ENCODE peak calls at places on chromosome 19, in nine cellular contexts. G is fibroblast of lung; X is ovary; T is AG04450; I is CD8-positive, alpha-beta T cell; N is LNCaP clone FGC; S is stomach; V is fibroblast of pulmonary artery; E is psoas muscle. L is an unnamed sample.

GRCh38 chr19:48737360-48737998 is 2.9 kb downstream of the RASIP1 start:
- DNase-seq in G (no peak), X (peak), T (no peak), I (no peak), N (no peak), S (peak), V (no peak), E (no peak), L (no peak)

GRCh38 chr19:2394054-2394668 is 33.2 kb downstream of the TIMM13 start:
- DNase-seq in G (no peak), X (no peak), T (no peak), I (peak), N (no peak), S (no peak), V (no peak), E (no peak), L (no peak)

GRCh38 chr19:23906835-23907234 is 7.9 kb upstream of the ZNF726 start:
- DNase-seq in G (no peak), X (no peak), T (no peak), I (no peak), N (no peak), S (no peak), V (no peak), E (no peak), L (no peak)

GRCh38 chr19:49216076-49216475 is 58.5 kb downstream of the TRPM4 start:
- DNase-seq in G (peak), X (no peak), T (no peak), I (no peak), N (no peak), S (no peak), V (peak), E (no peak), L (no peak)

GRCh38 chr19:33355535-33355934 is 18.0 kb upstream of the CEBPG start:
- DNase-seq in G (no peak), X (no peak), T (no peak), I (no peak), N (no peak), S (no peak), V (no peak), E (no peak), L (no peak)

GRCh38 chr19:31316201-31316951 is 32.9 kb downstream of the TSHZ3 start:
- DNase-seq in G (peak), X (no peak), T (no peak), I (no peak), N (no peak), S (no peak), V (peak), E (no peak), L (no peak)

GRCh38 chr19:6066661-6067646 is 43.3 kb downstream of the RFX2 start:
- DNase-seq in G (peak), X (peak), T (no peak), I (peak), N (peak), S (peak), V (peak), E (peak), L (peak)

GRCh38 chr19:5988520-5989387 is 10.8 kb upstream of the RANBP3 start:
- DNase-seq in G (no peak), X (no peak), T (no peak), I (no peak), N (no peak), S (no peak), V (no peak), E (no peak), L (no peak)

GRCh38 chr19:48858984-48859710 is 9.3 kb downstream of the PLEKHA4 start:
- DNase-seq in G (no peak), X (no peak), T (no peak), I (peak), N (no peak), S (no peak), V (no peak), E (peak), L (no peak)

GRCh38 chr19:51815038-51815437 is 20.1 kb downstream of the FPR3 start:
- DNase-seq in G (no peak), X (no peak), T (no peak), I (no peak), N (no peak), S (no peak), V (no peak), E (no peak), L (no peak)

GRCh38 chr19:18294467-18294864 is 13.0 kb upstream of the JUND start:
- DNase-seq in G (peak), X (peak), T (no peak), I (peak), N (no peak), S (peak), V (no peak), E (peak), L (peak)

GRCh38 chr19:15811476-15811875 is 4.0 kb downstream of the OR10H1 start:
- DNase-seq in G (no peak), X (no peak), T (no peak), I (no peak), N (no peak), S (no peak), V (no peak), E (no peak), L (no peak)

GRCh38 chr19:15813916-15814315 is 1.5 kb downstream of the OR10H1 start:
- DNase-seq in G (no peak), X (no peak), T (no peak), I (no peak), N (no peak), S (no peak), V (no peak), E (no peak), L (no peak)

GRCh38 chr19:15815306-15815705 is at the start of gene OR10H1:
- DNase-seq in G (no peak), X (no peak), T (no peak), I (no peak), N (no peak), S (no peak), V (no peak), E (no peak), L (no peak)

GRCh38 chr19:15812059-15812722 is 3.3 kb downstream of the OR10H1 start:
- DNase-seq in G (no peak), X (no peak), T (no peak), I (peak), N (no peak), S (peak), V (no peak), E (no peak), L (no peak)

DNA sequence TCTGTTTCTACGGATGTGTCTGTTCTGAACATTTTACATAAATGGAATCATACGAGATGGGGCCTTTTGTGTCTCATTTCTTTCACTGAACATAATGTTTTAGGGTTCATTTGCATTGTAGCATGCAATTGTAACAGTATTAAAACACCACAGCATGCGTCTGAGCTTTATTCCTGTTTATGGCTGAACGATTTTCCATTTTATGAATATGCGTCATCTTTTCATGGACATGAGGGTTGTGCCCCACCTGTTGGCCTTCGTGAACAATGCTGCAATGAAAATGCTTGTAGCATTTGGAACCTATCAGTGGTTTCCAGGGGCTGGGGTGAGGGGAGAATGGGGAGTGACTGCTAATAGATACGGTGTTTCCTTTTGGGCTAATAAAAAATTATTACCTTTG is 5.1 kb downstream of the OR10H1 start:
- DNase-seq in G (no peak), X (no peak), T (no peak), I (no peak), N (no peak), S (peak), V (no peak), E (no peak), L (no peak)
- TF ChIP-seq CTCF in G (no peak), X (no peak), T (no peak), I (no peak), N (peak), S (no peak), V (no peak), E (no peak), L (no peak)

DNA sequence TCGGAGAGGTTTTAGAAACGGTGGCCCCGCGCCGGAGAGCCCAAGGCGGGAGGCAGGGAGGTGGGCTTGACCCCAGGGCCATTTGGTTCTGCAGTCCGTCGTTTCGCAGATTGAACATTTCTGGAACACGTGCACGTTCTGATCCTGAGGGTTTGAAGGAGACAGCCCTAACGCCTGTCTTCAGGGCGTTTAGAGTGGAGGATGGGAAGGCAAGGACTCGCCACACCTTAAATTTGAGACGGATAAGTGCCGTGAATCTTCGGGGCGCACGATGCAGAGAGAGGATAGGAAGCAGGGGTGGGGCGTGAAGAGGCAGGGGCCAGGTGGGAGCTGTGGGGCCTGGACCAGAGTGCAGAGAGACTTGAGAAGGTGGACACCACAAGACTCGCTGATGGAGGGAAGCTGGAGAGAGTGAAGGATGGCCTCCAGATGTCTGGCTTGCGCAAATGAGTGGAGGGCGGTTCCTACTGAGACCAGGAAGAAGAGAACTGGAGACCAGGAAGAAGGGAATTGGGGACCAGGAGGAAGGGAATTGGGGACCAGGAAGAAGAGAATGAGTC is 804 bp upstream of the MIER2 start:
- DNase-seq in G (no peak), X (no peak), T (no peak), I (no peak), N (no peak), S (no peak), V (no peak), E (no peak), L (no peak)
- H3K4me3 ChIP-seq in G (peak), X (no peak), T (no peak), I (peak), N (peak), S (peak), V (no peak), E (peak), L (peak)

GRCh38 chr19:1039646-1040475 is at the start of gene ABCA7:
- DNase-seq in G (peak), X (peak), T (peak), I (peak), N (peak), S (peak), V (peak), E (peak), L (peak)
- TF ChIP-seq CTCF in G (no peak), X (no peak), T (no peak), I (no peak), N (no peak), S (no peak), V (no peak), E (no peak), L (no peak)

GRCh38 chr19:19540707-19541515 is 2.8 kb downstream of the CILP2 start:
- DNase-seq in G (peak), X (peak), T (no peak), I (peak), N (no peak), S (peak), V (peak), E (peak), L (peak)
- H3K4me3 ChIP-seq in G (peak), X (no peak), T (peak), I (peak), N (no peak), S (peak), V (no peak), E (peak), L (peak)

GRCh38 chr19:40703029-40703755 is 12.7 kb upstream of the NUMBL start:
- DNase-seq in G (no peak), X (no peak), T (no peak), I (no peak), N (no peak), S (no peak), V (no peak), E (no peak), L (no peak)

GRCh38 chr19:40700083-40700482 is 9.6 kb upstream of the NUMBL start:
- DNase-seq in G (no peak), X (no peak), T (no peak), I (no peak), N (no peak), S (no peak), V (no peak), E (no peak), L (no peak)

GRCh38 chr19:40701758-40702157 is 11.3 kb upstream of the NUMBL start:
- DNase-seq in G (no peak), X (no peak), T (no peak), I (no peak), N (no peak), S (no peak), V (no peak), E (no peak), L (no peak)

GRCh38 chr19:40704491-40705361 is 12.0 kb downstream of the COQ8B start:
- DNase-seq in G (no peak), X (no peak), T (no peak), I (no peak), N (no peak), S (no peak), V (no peak), E (no peak), L (no peak)

DNA sequence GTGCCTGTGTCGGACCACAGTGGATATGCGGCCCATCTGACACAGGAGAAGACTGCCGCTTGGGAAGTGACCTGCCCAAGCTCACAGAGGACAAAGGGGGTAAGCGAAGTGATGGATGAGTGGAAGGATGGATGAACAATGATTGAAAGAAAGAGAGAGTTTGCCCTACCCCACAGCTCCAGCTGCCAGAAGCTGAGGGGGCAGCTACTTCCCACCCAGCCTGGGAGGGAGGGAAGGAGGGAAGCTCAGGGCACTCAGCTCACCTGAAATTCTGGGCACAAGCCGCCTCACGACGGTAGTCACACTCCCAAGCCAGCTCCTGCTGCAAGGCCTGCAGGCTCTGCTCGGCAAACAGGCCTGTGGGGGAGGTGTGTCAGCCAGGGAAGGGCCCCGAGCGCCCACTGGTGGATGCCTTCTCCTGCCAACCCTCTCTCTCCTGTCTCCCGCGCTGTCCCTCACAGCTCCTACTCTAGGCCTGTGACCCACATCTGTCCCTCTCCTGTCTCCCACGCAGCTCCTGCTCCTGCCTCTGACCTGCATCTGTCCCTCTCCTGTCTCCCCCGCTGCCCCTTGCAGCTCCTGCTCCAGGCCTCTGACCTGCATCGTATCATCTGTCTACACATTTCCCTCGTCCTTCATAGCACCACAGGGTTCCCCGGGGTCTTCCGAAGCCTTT is 12.0 kb upstream of the NUMBL start:
- DNase-seq in G (peak), X (no peak), T (no peak), I (no peak), N (no peak), S (peak), V (peak), E (no peak), L (no peak)
- TF ChIP-seq CTCF in G (peak), X (no peak), T (peak), I (no peak), N (peak), S (peak), V (peak), E (no peak), L (peak)

DNA sequence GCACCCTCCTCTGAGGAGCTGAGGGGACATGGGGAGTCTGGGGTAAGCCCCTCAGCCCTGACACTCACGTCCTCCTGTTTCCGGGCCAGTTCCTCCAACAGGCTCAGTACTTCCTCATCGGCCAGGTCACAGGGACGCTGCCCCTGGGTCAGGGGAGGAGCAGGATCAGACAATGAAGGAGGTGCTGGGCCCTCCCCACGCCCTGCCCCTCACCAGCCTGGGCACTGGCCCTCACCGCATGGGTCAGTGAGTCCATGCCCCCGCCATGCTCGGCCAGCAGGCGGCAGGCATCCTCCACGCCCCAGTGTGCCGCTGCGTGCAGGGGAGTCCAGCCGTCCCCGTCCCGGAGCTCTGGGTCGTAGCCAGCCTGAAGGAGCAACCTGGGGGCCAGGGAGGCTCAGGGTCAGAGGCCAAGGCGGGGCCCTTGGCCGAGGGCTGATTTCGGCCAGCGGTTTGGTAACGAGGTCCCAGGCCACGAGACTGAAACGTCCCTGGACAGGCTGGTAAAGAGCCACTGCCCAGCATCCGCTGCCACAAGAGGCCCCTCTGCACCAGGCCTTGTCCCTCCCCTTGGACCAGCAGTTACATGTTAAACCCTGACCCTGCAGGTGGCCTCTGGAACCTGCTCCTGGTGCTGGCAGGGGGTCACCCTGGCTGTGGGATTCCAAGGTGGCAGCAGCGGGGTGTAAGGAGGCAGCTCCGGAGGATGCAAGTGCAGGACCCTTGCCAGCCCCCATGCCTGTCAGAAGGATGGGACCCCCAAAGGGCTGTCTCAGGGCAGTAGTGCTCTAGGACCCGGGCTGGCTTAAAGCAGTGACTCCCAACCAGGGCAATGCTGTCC is 18.5 kb downstream of the PPP1R12C start:
- DNase-seq in G (no peak), X (no peak), T (no peak), I (no peak), N (no peak), S (no peak), V (no peak), E (peak), L (no peak)
- H3K4me3 ChIP-seq in G (no peak), X (no peak), T (no peak), I (no peak), N (no peak), S (no peak), V (no peak), E (no peak), L (no peak)

GRCh38 chr19:15631817-15632216 is 8.9 kb upstream of the CYP4F3 start:
- DNase-seq in G (no peak), X (no peak), T (no peak), I (peak), N (no peak), S (no peak), V (no peak), E (no peak), L (no peak)
- TF ChIP-seq CTCF in G (peak), X (no peak), T (peak), I (peak), N (peak), S (peak), V (peak), E (no peak), L (peak)

GRCh38 chr19:4122480-4122879 is 1.4 kb downstream of the MAP2K2 start:
- DNase-seq in G (no peak), X (no peak), T (no peak), I (no peak), N (no peak), S (no peak), V (no peak), E (no peak), L (no peak)
- H3K4me3 ChIP-seq in G (peak), X (peak), T (peak), I (peak), N (peak), S (peak), V (peak), E (peak), L (peak)

DNA sequence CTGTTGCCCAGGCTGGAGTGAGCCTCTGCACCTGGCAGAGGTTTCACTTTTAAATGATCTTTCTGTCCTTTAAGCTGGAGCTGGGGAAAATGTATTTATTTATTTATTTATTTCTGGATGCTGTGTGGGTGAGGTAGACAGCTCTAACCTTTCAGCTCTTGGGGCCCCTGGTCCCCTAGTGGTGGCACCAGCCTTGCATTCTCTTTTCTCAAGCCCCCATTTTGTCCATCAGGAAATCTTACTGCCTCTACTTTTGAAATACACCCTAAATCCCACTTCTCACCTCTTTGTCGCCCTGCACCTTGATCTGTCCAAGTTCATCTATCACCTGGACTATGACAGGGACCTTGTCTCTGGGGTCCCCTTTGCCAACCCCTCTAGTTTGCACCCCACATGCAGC is 2.1 kb upstream of the B9D2 start:
- DNase-seq in G (no peak), X (no peak), T (no peak), I (no peak), N (no peak), S (no peak), V (no peak), E (no peak), L (no peak)
- TF ChIP-seq CTCF in G (no peak), X (no peak), T (peak), I (no peak), N (no peak), S (no peak), V (peak), E (no peak), L (no peak)

DNA sequence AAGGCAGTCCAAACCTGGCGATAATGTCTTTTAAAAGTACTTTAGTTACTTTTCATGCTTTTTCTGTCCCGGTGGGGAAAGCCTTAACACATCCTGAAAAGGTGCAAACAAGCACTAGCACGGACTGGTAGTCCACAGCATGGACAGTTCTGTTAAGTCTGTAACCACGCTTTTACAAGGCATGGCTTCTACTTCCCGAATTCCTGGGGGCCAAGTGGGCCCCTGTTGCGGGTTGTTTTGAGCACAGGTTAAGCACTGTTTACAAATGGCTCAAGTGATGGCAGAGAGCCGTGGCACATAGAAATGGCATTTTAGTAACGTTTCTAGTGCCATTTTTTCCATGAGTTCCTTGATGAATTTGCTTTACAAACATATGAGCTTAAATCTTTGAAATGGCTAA is 37.6 kb downstream of the ZNF493 start:
- DNase-seq in G (no peak), X (no peak), T (no peak), I (no peak), N (no peak), S (no peak), V (no peak), E (no peak), L (no peak)
- H3K4me3 ChIP-seq in G (no peak), X (no peak), T (no peak), I (no peak), N (no peak), S (no peak), V (no peak), E (no peak), L (no peak)